ENCODE peak calls at places on chromosomes 12 and 14, in four cellular contexts. Y, J, L and I are unnamed samples.

GRCh38 chr14:55532645-55533309 is 47.2 kb upstream of the KTN1 start:
- DNase-seq in Y (no peak), J (peak; percentile 94), L (no peak), I (no peak)

GRCh38 chr12:92032101-92032500 is 113.5 kb downstream of the BTG1 start:
- DNase-seq in Y (no peak), J (no peak), L (no peak), I (no peak)

GRCh38 chr14:35331605-35332516 is 39.7 kb downstream of the PSMA6 start:
- DNase-seq in Y (no peak), J (no peak), L (no peak), I (no peak)

GRCh38 chr12:122202017-122202416 is 1.5 kb upstream of the B3GNT4 start:
- DNase-seq in Y (no peak), J (no peak), L (no peak), I (no peak)

GRCh38 chr14:103207038-103207403 is 83.8 kb downstream of the TNFAIP2 start:
- DNase-seq in Y (no peak), J (no peak), L (no peak), I (no peak)

GRCh38 chr14:81565441-81566290 is 32.0 kb upstream of the SEL1L start:
- DNase-seq in Y (no peak), J (peak; percentile 83), L (peak; percentile 38), I (no peak)

GRCh38 chr14:103930051-103930604 is 1.9 kb downstream of the TDRD9 start:
- DNase-seq in Y (no peak), J (no peak), L (no peak), I (no peak)

GRCh38 chr14:36509056-36509917 is 10.7 kb downstream of the NKX2-1 start:
- DNase-seq in Y (no peak), J (no peak), L (no peak), I (no peak)

GRCh38 chr12:130435826-130436225 is 98.1 kb downstream of the PIWIL1 start:
- DNase-seq in Y (no peak), J (no peak), L (no peak), I (no peak)

GRCh38 chr14:103520657-103521437 is 1.8 kb downstream of the CKB start:
- DNase-seq in Y (no peak), J (peak; percentile 90), L (peak; percentile 46), I (peak; percentile 41)

GRCh38 chr14:78530078-78530477 is 359.9 kb downstream of the NRXN3 start:
- DNase-seq in Y (no peak), J (no peak), L (peak; percentile 9), I (no peak)

GRCh38 chr14:63460594-63461132 is 82.5 kb downstream of the PPP2R5E start:
- DNase-seq in Y (no peak), J (no peak), L (no peak), I (no peak)

GRCh38 chr14:98950356-98950895 is 321.6 kb downstream of the BCL11B start:
- DNase-seq in Y (no peak), J (no peak), L (no peak), I (no peak)

GRCh38 chr14:60722836-60723217 is 1.3 kb downstream of the SIX4 start:
- DNase-seq in Y (no peak), J (no peak), L (no peak), I (no peak)

GRCh38 chr12:153080-153746 is 60.7 kb downstream of the SLC6A12 start:
- DNase-seq in Y (no peak), J (peak; percentile 88), L (peak; percentile 77), I (peak; percentile 13)

GRCh38 chr12:125528300-125528699 is 463.1 kb downstream of the AACS start:
- DNase-seq in Y (no peak), J (no peak), L (no peak), I (no peak)

GRCh38 chr12:96400631-96401060 is 407 bp upstream of the CDK17 start:
- DNase-seq in Y (no peak), J (no peak), L (no peak), I (peak; percentile 13)

GRCh38 chr12:124295431-124296058 is 652 bp downstream of the RFLNA start:
- DNase-seq in Y (no peak), J (no peak), L (no peak), I (no peak)

GRCh38 chr14:61253064-61253753 is 27.9 kb downstream of the TMEM30B start:
- DNase-seq in Y (no peak), J (no peak), L (no peak), I (no peak)

GRCh38 chr12:96501139-96501741 is 11.9 kb downstream of the CFAP54 start:
- DNase-seq in Y (no peak), J (no peak), L (peak; percentile 85), I (no peak)

GRCh38 chr12:105467710-105468366 is 137.3 kb downstream of the C12orf75 start:
- DNase-seq in Y (no peak), J (no peak), L (no peak), I (no peak)